ENCODE peak calls at places on chromosomes 2 and 18, in seven cellular contexts. B is WERI-Rb-1; T is breast epithelium; R is CD4-positive, alpha-beta T cell; G is thoracic aorta; X is H9; Y is endothelial cell of umbilical vein. C is an unnamed sample.
A peak's percentile ranks its signal among the peaks of the same experiment; 100 is the strongest.

GRCh38 chr18:916562-916961 is 11.9 kb downstream of the ADCYAP1 start:
- DNase-seq in T (no peak), R (no peak), X (no peak), G (no peak), Y (no peak), B (no peak), C (no peak)

GRCh38 chr2:181850914-181851560 is 40.5 kb upstream of the ITPRID2 start:
- DNase-seq in T (no peak), Y (peak; percentile 42), R (no peak), X (no peak), G (no peak), B (no peak), C (no peak)

GRCh38 chr2:232422051-232422450 is 15.4 kb downstream of the ALPG start:
- DNase-seq in T (peak; percentile 25), B (no peak), G (no peak), R (no peak), X (peak; percentile 32), Y (no peak), C (no peak)

GRCh38 chr2:134460583-134460998 is 206.7 kb downstream of the MGAT5 start:
- DNase-seq in G (no peak), B (peak; percentile 85), Y (peak; percentile 52), X (peak; percentile 91), R (peak; percentile 35), T (peak; percentile 62), C (peak; percentile 24)

GRCh38 chr2:73031725-73032701 is 39.5 kb downstream of the SFXN5 start:
- DNase-seq in G (no peak), Y (no peak), T (no peak), X (no peak), B (no peak), R (no peak), C (no peak)

GRCh38 chr18:10927290-10927979 is 221.9 kb downstream of the PIEZO2 start:
- DNase-seq in T (no peak), Y (peak; percentile 88), G (no peak), R (no peak), X (no peak), B (no peak), C (no peak)

GRCh38 chr2:109164739-109165221 is 35.8 kb downstream of the SH3RF3 start:
- DNase-seq in G (no peak), X (no peak), R (no peak), B (no peak), T (no peak), Y (peak; percentile 95), C (no peak)

GRCh38 chr2:241776336-241777166 is at the start of gene GAL3ST2:
- DNase-seq in R (no peak), X (no peak), B (no peak), T (no peak), G (no peak), Y (no peak), C (no peak)

GRCh38 chr2:235551965-235552364 is 58.1 kb downstream of the AGAP1 start:
- DNase-seq in Y (peak; percentile 81), B (peak; percentile 69), R (no peak), X (peak; percentile 82), T (peak; percentile 59), G (no peak), C (peak; percentile 75)

GRCh38 chr2:237558918-237559645 is 7.3 kb upstream of the PRLH start:
- DNase-seq in B (no peak), Y (no peak), G (no peak), R (no peak), T (peak; percentile 69), X (no peak), C (peak; percentile 82)

GRCh38 chr2:29397743-29398142 is 282.5 kb downstream of the CLIP4 start:
- DNase-seq in B (no peak), Y (no peak), T (no peak), X (no peak), G (no peak), R (no peak), C (no peak)

GRCh38 chr2:112644155-112644932 is 1.4 kb upstream of the SLC20A1 start:
- DNase-seq in Y (no peak), R (no peak), T (no peak), B (no peak), X (no peak), G (no peak), C (no peak)

GRCh38 chr2:112644933-112645395 is 775 bp upstream of the SLC20A1 start:
- DNase-seq in Y (peak; percentile 66), X (no peak), T (no peak), G (no peak), B (no peak), R (no peak), C (no peak)

GRCh38 chr2:112646791-112647720 is 1.3 kb downstream of the SLC20A1 start:
- DNase-seq in T (no peak), R (no peak), Y (peak; percentile 29), X (no peak), B (no peak), G (no peak), C (no peak)

GRCh38 chr2:112646102-112646719 is 472 bp downstream of the SLC20A1 start:
- DNase-seq in G (no peak), R (no peak), B (peak; percentile 33), X (no peak), T (no peak), Y (peak; percentile 33), C (peak; percentile 17)

DNA sequence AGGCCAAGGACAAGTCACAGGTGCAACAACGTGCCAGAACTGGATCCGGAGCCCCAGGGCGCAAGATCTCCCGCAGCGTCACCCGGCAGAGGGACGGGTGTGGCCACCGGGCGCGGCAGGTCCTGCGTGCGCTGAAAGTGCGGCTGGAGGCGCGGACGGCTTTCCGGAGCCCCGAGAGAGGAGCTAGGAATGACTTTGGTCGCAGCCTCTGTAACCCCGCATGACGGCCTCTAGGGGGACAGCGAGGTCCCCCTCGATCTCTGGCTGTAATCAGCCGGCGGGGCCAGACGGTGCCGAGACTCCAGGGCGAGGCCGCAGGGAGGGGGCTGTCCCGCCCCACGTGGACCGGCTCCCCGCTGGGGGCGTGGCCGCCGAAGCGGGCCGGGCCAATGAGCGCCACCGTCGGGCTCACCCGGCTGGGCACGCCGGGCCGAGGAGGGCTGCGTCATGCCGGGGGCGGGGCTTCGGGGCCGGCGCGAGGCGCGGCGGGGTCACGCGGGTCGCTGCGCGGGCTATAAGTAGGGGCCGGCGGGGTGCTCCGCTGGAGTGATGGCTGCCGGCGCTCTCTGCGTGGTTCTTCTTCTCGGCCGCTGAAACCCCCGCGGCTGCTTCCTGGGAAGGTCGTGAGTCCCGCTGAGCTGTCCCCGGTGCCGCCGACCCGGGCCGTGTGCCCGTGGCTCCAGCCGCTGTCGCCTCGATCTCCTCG is at the start of gene SLC20A1:
- DNase-seq in R (peak; percentile 98), T (peak; percentile 93), G (peak; percentile 67), X (peak; percentile 97), B (peak; percentile 96), Y (peak; percentile 91), C (peak; percentile 92)
- TF ChIP-seq CTCF in R (peak; percentile 10), T (no peak), G (peak; percentile 46), X (peak; percentile 76), B (peak; percentile 73), Y (peak; percentile 40), C (peak; percentile 23)

GRCh38 chr2:101429453-101429852 is 42.1 kb upstream of the CREG2 start:
- DNase-seq in Y (no peak), B (no peak), G (no peak), T (no peak), R (no peak), X (no peak), C (no peak)
- H3K9me3 ChIP-seq in Y (no peaks in the 10 kb centered on the region), B (no peaks in the 10 kb centered on the region), G (no peaks in the 10 kb centered on the region), T (no peaks in the 10 kb centered on the region), R (no peaks in the 10 kb centered on the region), X (no peaks in the 10 kb centered on the region), C (no peaks in the 10 kb centered on the region)

GRCh38 chr2:10909050-10909995 is 2.4 kb upstream of the KCNF1 start:
- DNase-seq in T (no peak), Y (peak; percentile 25), G (no peak), X (peak; percentile 75), B (peak; percentile 87), R (no peak), C (no peak)
- TF ChIP-seq CTCF in T (no peak), Y (peak; percentile 42), G (no peak), X (peak; percentile 83), B (peak; percentile 76), R (no peak), C (no peak)

DNA sequence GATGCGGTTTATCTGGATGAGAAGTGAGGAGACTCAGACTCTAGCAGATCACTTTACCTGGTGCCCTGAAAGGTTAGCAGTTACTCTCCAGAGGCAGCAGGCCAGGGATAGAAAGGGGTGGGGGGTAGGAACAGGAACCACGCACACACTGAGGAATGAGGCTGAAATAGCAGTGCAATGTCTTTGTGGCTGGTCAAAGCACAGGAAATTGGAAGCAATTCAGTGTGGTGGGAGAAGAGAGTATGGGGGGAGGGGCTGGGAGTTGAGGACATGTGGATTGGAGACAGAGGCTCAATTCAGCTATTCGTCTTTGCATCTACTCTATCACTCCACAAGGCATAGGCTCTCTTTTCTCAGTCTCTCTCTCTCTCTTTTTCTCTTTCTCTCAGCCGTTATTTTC is 979.3 kb downstream of the TSN start:
- DNase-seq in G (no peak), Y (no peak), X (peak; percentile 88), T (no peak), R (no peak), B (no peak), C (no peak)
- H3K9me3 ChIP-seq in G (no peaks in the 10 kb centered on the region), Y (peaks cover 2% of the 10 kb centered on the region), X (no peaks in the 10 kb centered on the region), T (no peaks in the 10 kb centered on the region), R (no peaks in the 10 kb centered on the region), B (no peaks in the 10 kb centered on the region), C (no peaks in the 10 kb centered on the region)

GRCh38 chr18:78986018-78986481 is 6.4 kb downstream of the SALL3 start:
- DNase-seq in T (no peak), X (no peak), B (peak; percentile 81), Y (peak; percentile 8), G (no peak), R (no peak), C (peak; percentile 57)

GRCh38 chr18:78981652-78981955 is 2.0 kb downstream of the SALL3 start:
- DNase-seq in G (no peak), B (no peak), Y (no peak), X (no peak), R (no peak), T (no peak), C (no peak)

GRCh38 chr18:78982186-78982585 is 2.6 kb downstream of the SALL3 start:
- DNase-seq in B (no peak), T (no peak), X (no peak), G (no peak), Y (no peak), R (no peak), C (no peak)

GRCh38 chr18:78983530-78983929 is 3.9 kb downstream of the SALL3 start:
- DNase-seq in X (peak; percentile 52), Y (no peak), G (no peak), R (no peak), B (no peak), T (no peak), C (no peak)

GRCh38 chr18:78984941-78985784 is 5.5 kb downstream of the SALL3 start:
- DNase-seq in B (peak; percentile 90), Y (no peak), X (peak; percentile 81), R (no peak), T (no peak), G (no peak), C (no peak)
- TF ChIP-seq CTCF in B (peak; percentile 73), Y (no peak), X (peak; percentile 71), R (no peak), T (peak; percentile 15), G (no peak), C (peak; percentile 56)

DNA sequence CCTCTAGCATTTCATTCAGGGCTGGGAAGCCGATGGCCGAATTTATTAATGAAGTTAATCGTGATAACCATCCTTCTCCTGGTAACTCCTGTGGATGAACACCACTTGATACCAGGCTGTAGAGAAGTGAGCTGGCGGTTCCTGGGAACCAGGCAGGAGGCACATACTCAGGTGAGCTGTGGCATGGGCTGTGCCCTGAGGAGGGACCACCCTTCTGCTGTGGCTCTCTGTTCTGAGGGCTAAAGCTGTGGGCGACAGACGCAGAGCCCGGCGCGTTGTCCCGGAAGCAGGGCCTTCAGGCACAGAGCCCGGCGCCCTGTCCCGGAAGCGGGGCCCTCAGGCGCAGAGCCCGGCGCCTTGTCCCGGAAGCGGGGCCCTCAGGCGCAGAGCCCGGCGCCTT is 462.3 kb upstream of the SALL3 start:
- DNase-seq in R (no peak), Y (no peak), B (no peak), X (no peak), T (no peak), G (no peak), C (no peak)
- H3K9me3 ChIP-seq in R (no peaks in the 10 kb centered on the region), Y (peaks cover 7% of the 10 kb centered on the region), B (no peaks in the 10 kb centered on the region), X (no peaks in the 10 kb centered on the region), T (no peaks in the 10 kb centered on the region), G (no peaks in the 10 kb centered on the region), C (no peaks in the 10 kb centered on the region)